ENCODE peak calls at places on chromosomes 11 and 22, in seven cellular contexts. One of them, this sample, is unnamed.

GRCh38 chr11:64246874-64247728 is at the start of gene PPP1R14B:
- DNase-seq in IMR-90: peak
- DNase-seq in CD8-positive, alpha-beta T cell: peak
- DNase-seq in H54: no peak
- DNase-seq in NCI-H774: peak
- DNase-seq in NCI-H1092: peak
- DNase-seq in lower lobe of right lung: peak
- DNase-seq in this sample: peak

GRCh38 chr11:14445542-14446530 is 53.8 kb downstream of the COPB1 start:
- DNase-seq in NCI-H1092: no peak
- DNase-seq in CD8-positive, alpha-beta T cell: no peak
- DNase-seq in NCI-H774: no peak
- DNase-seq in lower lobe of right lung: no peak
- DNase-seq in IMR-90: peak
- DNase-seq in H54: no peak
- DNase-seq in this sample: no peak

GRCh38 chr11:113384551-113384950 is 3.0 kb upstream of the ANKK1 start:
- DNase-seq in lower lobe of right lung: no peak
- DNase-seq in CD8-positive, alpha-beta T cell: no peak
- DNase-seq in H54: peak
- DNase-seq in IMR-90: peak
- DNase-seq in NCI-H1092: no peak
- DNase-seq in NCI-H774: no peak
- DNase-seq in this sample: peak

GRCh38 chr11:82523141-82523540 is 210.5 kb downstream of the FAM181B start:
- DNase-seq in H54: no peak
- DNase-seq in lower lobe of right lung: no peak
- DNase-seq in NCI-H774: no peak
- DNase-seq in IMR-90: no peak
- DNase-seq in NCI-H1092: no peak
- DNase-seq in CD8-positive, alpha-beta T cell: no peak
- DNase-seq in this sample: peak

GRCh38 chr11:111541209-111542061 is 915 bp downstream of the LAYN start:
- DNase-seq in lower lobe of right lung: peak
- DNase-seq in NCI-H1092: no peak
- DNase-seq in NCI-H774: no peak
- DNase-seq in IMR-90: peak
- DNase-seq in CD8-positive, alpha-beta T cell: no peak
- DNase-seq in H54: peak
- DNase-seq in this sample: peak

GRCh38 chr11:2926611-2927492 is 2.4 kb downstream of the PHLDA2 start:
- DNase-seq in NCI-H774: no peak
- DNase-seq in NCI-H1092: no peak
- DNase-seq in CD8-positive, alpha-beta T cell: no peak
- DNase-seq in lower lobe of right lung: peak
- DNase-seq in H54: no peak
- DNase-seq in IMR-90: no peak
- DNase-seq in this sample: no peak

GRCh38 chr11:95372097-95372656 is 141.2 kb upstream of the SESN3 start:
- DNase-seq in NCI-H1092: no peak
- DNase-seq in CD8-positive, alpha-beta T cell: no peak
- DNase-seq in lower lobe of right lung: no peak
- DNase-seq in H54: no peak
- DNase-seq in NCI-H774: no peak
- DNase-seq in IMR-90: no peak
- DNase-seq in this sample: no peak

GRCh38 chr11:84922212-84922805 is 704.8 kb downstream of the DLG2 start:
- DNase-seq in IMR-90: no peak
- DNase-seq in NCI-H774: no peak
- DNase-seq in CD8-positive, alpha-beta T cell: no peak
- DNase-seq in lower lobe of right lung: no peak
- DNase-seq in NCI-H1092: no peak
- DNase-seq in H54: no peak
- DNase-seq in this sample: no peak

GRCh38 chr11:65538232-65538914 is 13.5 kb downstream of the SCYL1 start:
- DNase-seq in NCI-H1092: no peak
- DNase-seq in CD8-positive, alpha-beta T cell: no peak
- DNase-seq in lower lobe of right lung: no peak
- DNase-seq in H54: no peak
- DNase-seq in IMR-90: no peak
- DNase-seq in NCI-H774: no peak
- DNase-seq in this sample: peak

GRCh38 chr11:35478411-35479139 is 46.8 kb downstream of the PAMR1 start:
- DNase-seq in NCI-H774: no peak
- DNase-seq in IMR-90: no peak
- DNase-seq in CD8-positive, alpha-beta T cell: no peak
- DNase-seq in NCI-H1092: no peak
- DNase-seq in lower lobe of right lung: no peak
- DNase-seq in H54: no peak
- DNase-seq in this sample: no peak

GRCh38 chr22:43042101-43042780 is 27.3 kb upstream of the PACSIN2 start:
- DNase-seq in lower lobe of right lung: no peak
- DNase-seq in NCI-H1092: peak
- DNase-seq in NCI-H774: no peak
- DNase-seq in CD8-positive, alpha-beta T cell: no peak
- DNase-seq in IMR-90: peak
- DNase-seq in H54: no peak
- DNase-seq in this sample: peak